ENCODE peak calls at places on chromosomes 4 and X, in six cellular contexts. L is H9, T is IMR-90, K is neuronal stem cell, C is mesenchymal stem cell, X is H1. D is an unnamed sample.

GRCh38 chr4:154911097-154911496 is 130.0 kb downstream of the RBM46 start:
- DNase-seq in T (peak), L (peak), X (no peak), K (peak), C (no peak), D (no peak)

GRCh38 chr4:183139058-183139740 is 40.1 kb downstream of the WWC2 start:
- DNase-seq in K (no peak), C (no peak), X (no peak), L (no peak), T (peak), D (no peak)

GRCh38 chrX:132565273-132565672 is 76.4 kb upstream of the MBNL3 start:
- DNase-seq in T (no peak), L (no peak), C (no peak), K (no peak), X (no peak), D (no peak)

GRCh38 chrX:75156537-75156945 is 458 bp upstream of the ABCB7 start:
- DNase-seq in K (no peak), C (peak), T (peak), L (no peak), X (no peak), D (no peak)

GRCh38 chrX:65821721-65822496 is 154.5 kb downstream of the MSN start:
- DNase-seq in K (no peak), C (no peak), L (no peak), X (no peak), T (no peak), D (no peak)

GRCh38 chr4:114037981-114038380 is 58.5 kb upstream of the ARSJ start:
- DNase-seq in X (no peak), C (no peak), K (no peak), L (no peak), T (no peak), D (no peak)

GRCh38 chr4:54657556-54658313 is at the start of gene KIT:
- DNase-seq in L (peak), K (peak), X (peak), T (peak), C (peak), D (peak)

GRCh38 chr4:52982246-52982950 is 120.3 kb downstream of the RASL11B start:
- DNase-seq in L (no peak), X (no peak), K (peak), C (peak), T (peak), D (peak)

GRCh38 chrX:53481093-53481492 is 46.9 kb upstream of the HSD17B10 start:
- DNase-seq in C (no peak), K (no peak), X (no peak), T (no peak), L (peak), D (no peak)

GRCh38 chrX:69070949-69071650 is 94.2 kb downstream of the PJA1 start:
- DNase-seq in K (no peak), C (no peak), L (no peak), X (no peak), T (no peak), D (no peak)

DNA sequence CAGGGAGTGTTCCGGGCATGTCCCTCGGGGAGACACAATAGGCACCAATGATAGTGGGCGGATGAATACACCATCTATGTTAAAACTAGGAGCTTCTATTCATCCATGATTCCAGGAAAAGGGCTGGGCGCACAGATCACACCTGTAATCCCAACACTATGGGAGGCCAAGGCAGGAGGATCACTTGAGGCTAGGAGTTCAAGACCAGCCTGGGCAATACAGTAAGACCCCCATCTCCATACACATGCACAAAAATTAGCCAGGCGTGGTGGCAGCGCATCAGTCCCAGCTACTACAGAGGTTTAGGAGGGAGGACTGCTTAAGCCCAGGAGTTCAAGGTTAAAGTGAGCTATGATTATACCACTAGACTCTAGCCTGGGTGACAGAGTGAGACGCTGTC is 2.4 kb downstream of the NELFA start:
- DNase-seq in T (no peak), X (no peak), L (no peak), K (no peak), C (no peak), D (no peak)
- H3K4me2 ChIP-seq in T (no peak), X (no peak), L (no peak), K (no peak), C (no peak), D (no peak)

GRCh38 chr4:24266014-24266413 is 318.3 kb downstream of the DHX15 start:
- DNase-seq in C (no peak), L (no peak), X (no peak), K (no peak), T (no peak), D (peak)
- H4K91ac ChIP-seq in C (no peak), L (no peak), X (peak), K (no peak), T (no peak), D (peak)

GRCh38 chrX:45191820-45192409 is 8.8 kb downstream of the DIPK2B start:
- DNase-seq in X (no peak), T (no peak), K (no peak), L (no peak), C (no peak), D (no peak)
- H3K27ac ChIP-seq in X (no peak), T (no peak), K (no peak), L (no peak), C (no peak), D (no peak)

GRCh38 chr4:89871211-89871610 is 23.4 kb upstream of the MMRN1 start:
- DNase-seq in L (no peak), C (no peak), K (peak), T (no peak), X (no peak), D (no peak)
- H3K4me2 ChIP-seq in L (no peak), C (no peak), K (no peak), T (no peak), X (no peak), D (no peak)

GRCh38 chrX:67503004-67503403 is 40.8 kb upstream of the AR start:
- DNase-seq in T (no peak), L (no peak), C (no peak), K (no peak), X (no peak), D (no peak)
- H4K91ac ChIP-seq in T (no peak), L (no peak), C (no peak), K (no peak), X (no peak), D (no peak)

DNA sequence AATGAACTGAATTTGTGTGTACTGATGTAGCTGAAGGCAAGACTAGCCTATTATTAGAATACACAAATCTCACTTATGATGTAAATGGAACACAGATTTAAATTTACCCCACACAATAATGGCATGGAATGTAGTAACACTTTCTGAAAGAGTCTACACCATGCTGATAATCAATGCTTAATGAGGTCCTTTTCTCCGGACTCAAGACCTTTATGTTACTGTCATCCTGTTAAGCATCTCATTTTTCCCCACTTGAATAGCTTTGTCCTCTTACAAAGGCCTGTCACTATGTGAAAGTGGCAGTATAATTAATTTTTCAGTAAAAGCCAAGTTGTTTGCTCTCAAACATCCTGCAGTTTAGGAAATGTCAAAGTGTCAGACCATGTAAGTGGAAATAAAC is 96.5 kb downstream of the GPC3 start:
- DNase-seq in C (no peak), K (no peak), X (no peak), L (no peak), T (no peak), D (no peak)
- H3K27ac ChIP-seq in C (no peak), K (peak), X (no peak), L (no peak), T (no peak), D (no peak)

GRCh38 chr4:87422104-87423052 is at the start of gene NUDT9:
- DNase-seq in K (peak), C (peak), X (peak), T (peak), L (peak), D (peak)

GRCh38 chr4:87420431-87420830 is 1.9 kb upstream of the NUDT9 start:
- DNase-seq in K (no peak), T (no peak), X (no peak), C (no peak), L (no peak), D (no peak)

GRCh38 chr4:87425711-87426110 is 3.3 kb downstream of the NUDT9 start:
- DNase-seq in K (no peak), C (no peak), L (no peak), T (no peak), X (no peak), D (no peak)

GRCh38 chr4:87426865-87427517 is 4.6 kb downstream of the NUDT9 start:
- DNase-seq in K (no peak), L (no peak), C (no peak), X (no peak), T (no peak), D (no peak)

GRCh38 chr4:87423313-87424031 is 1.1 kb downstream of the NUDT9 start:
- DNase-seq in L (no peak), K (no peak), X (no peak), T (no peak), C (peak), D (no peak)
- H3K4me2 ChIP-seq in L (peak), K (no peak), X (peak), T (peak), C (no peak), D (peak)

DNA sequence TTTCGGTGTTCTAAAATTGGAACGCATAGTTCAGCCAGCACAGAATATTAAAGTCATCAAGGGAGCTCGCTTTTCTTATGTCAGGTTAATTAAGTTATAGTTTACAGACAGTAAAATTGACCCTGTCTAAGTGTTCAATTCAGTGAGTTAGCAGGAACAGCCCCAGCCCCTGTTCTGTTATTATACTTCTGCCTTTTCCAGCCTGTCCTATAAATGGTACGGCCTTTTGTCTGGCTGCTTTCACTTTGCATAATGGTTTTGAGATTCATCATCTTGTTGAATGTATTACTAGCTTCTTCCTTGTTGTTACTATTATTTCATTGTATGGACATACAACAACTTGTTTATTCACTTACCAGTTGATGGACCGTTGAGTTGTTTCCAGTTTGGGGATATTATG is 9.5 kb downstream of the CXCL13 start:
- DNase-seq in T (no peak), K (no peak), C (no peak), X (no peak), L (no peak), D (no peak)
- H4K91ac ChIP-seq in T (no peak), K (no peak), C (no peak), X (no peak), L (no peak), D (no peak)

GRCh38 chr4:185318679-185319078 is 77.0 kb downstream of the LRP2BP start:
- DNase-seq in C (peak), T (no peak), X (no peak), K (no peak), L (no peak), D (no peak)
- H3K27ac ChIP-seq in C (no peak), T (no peak), X (peak), K (no peak), L (peak), D (no peak)

GRCh38 chr4:48813984-48814383 is 16.9 kb upstream of the OCIAD1 start:
- DNase-seq in K (no peak), T (no peak), L (no peak), X (no peak), C (no peak), D (no peak)
- H3K4me2 ChIP-seq in K (no peak), T (no peak), L (no peak), X (no peak), C (no peak), D (no peak)

D was measured in trophoblast cell.